ENCODE peak calls at places on chromosomes 7 and 10, in ten cellular contexts. H is esophagus squamous epithelium, Z is ovary, J is adrenal gland, P is transverse colon, N is IMR-90, A is breast epithelium, C is stomach, U is sigmoid colon, V is heart left ventricle. D is an unnamed sample.
A peak's percentile ranks its signal among the peaks of the same experiment; 100 is the strongest.

GRCh38 chr10:67666416-67667043 is 29.5 kb downstream of the CTNNA3 start:
- DNase-seq in H (no peak), Z (no peak), J (no peak), P (no peak), N (peak; percentile 30), A (no peak), C (no peak), U (no peak), V (no peak), D (no peak)

GRCh38 chr10:101875068-101875688 is 31.6 kb upstream of the KCNIP2 start:
- DNase-seq in H (no peak), Z (no peak), J (no peak), P (no peak), N (no peak), A (no peak), C (no peak), U (no peak), V (no peak), D (no peak)

GRCh38 chr7:70655694-70656093 is 476.2 kb upstream of the GALNT17 start:
- DNase-seq in H (no peak), Z (no peak), J (no peak), P (no peak), N (no peak), A (no peak), C (no peak), U (no peak), V (no peak), D (no peak)

GRCh38 chr10:127896590-127896989 is 3.8 kb upstream of the CLRN3 start:
- DNase-seq in H (no peak), Z (no peak), J (no peak), P (no peak), N (no peak), A (no peak), C (no peak), U (no peak), V (no peak), D (no peak)

GRCh38 chr10:128854965-128855364 is 612.1 kb upstream of the MGMT start:
- DNase-seq in H (peak; percentile 5), Z (peak; percentile 86), J (peak; percentile 63), P (peak; percentile 75), N (no peak), A (peak; percentile 75), C (peak; percentile 86), U (peak; percentile 87), V (peak; percentile 89), D (no peak)

GRCh38 chr10:68301790-68302502 is 29.9 kb upstream of the HNRNPH3 start:
- DNase-seq in H (no peak), Z (no peak), J (peak; percentile 20), P (no peak), N (peak; percentile 75), A (no peak), C (no peak), U (no peak), V (no peak), D (peak; percentile 36)

GRCh38 chr10:114783686-114784085 is 37.9 kb upstream of the FHIP2A start:
- DNase-seq in H (no peak), Z (no peak), J (no peak), P (no peak), N (no peak), A (no peak), C (peak; percentile 39), U (no peak), V (no peak), D (no peak)

GRCh38 chr7:68030530-68030929 is 1033.9 kb downstream of the TYW1 start:
- DNase-seq in H (no peak), Z (no peak), J (no peak), P (no peak), N (no peak), A (no peak), C (no peak), U (no peak), V (no peak), D (no peak)

GRCh38 chr7:73700070-73700423 is 16.6 kb downstream of the BUD23 start:
- DNase-seq in H (no peak), Z (no peak), J (no peak), P (no peak), N (no peak), A (no peak), C (no peak), U (no peak), V (no peak), D (no peak)
- TF ChIP-seq POLR2A in H (no peak), Z (no peak), J (no peak), P (no peak), N (no peak), A (no peak), C (no peak), U (no peak), V (no peak), D (no peak)

DNA sequence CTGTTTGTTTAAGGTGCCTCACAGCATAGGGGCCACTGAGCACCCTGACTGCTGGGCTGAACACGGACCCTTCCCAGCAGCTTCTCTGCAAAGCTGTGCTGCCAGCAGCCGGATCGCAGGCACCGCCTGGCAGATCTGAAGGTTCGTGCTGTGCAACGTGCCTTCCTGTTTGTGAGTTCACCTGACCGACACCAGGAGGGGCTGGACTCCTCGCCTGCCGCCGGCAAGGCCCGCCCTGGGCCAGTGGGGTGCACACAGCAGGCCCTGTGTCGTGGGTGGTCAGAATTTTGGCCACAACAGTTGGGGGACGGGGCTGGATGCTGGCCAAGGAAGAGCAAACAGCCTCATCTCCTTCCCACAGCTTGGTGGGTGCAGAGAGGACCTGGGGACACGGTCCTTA is 12.6 kb downstream of the CYP2W1 start:
- DNase-seq in H (no peak), Z (no peak), J (no peak), P (no peak), N (no peak), A (no peak), C (no peak), U (no peak), V (no peak), D (no peak)
- TF ChIP-seq POLR2A in H (no peak), Z (no peak), J (no peak), P (no peak), N (no peak), A (no peak), C (no peak), U (no peak), V (no peak), D (no peak)

GRCh38 chr7:33062782-33063443 is 337 bp upstream of the NT5C3A start:
- DNase-seq in H (peak; percentile 77), Z (peak; percentile 96), J (peak; percentile 94), P (peak; percentile 95), N (peak; percentile 93), A (peak; percentile 90), C (peak; percentile 93), U (peak; percentile 96), V (peak; percentile 94), D (peak; percentile 93)

GRCh38 chr7:33065981-33066380 is 3.4 kb upstream of the NT5C3A start:
- DNase-seq in H (no peak), Z (no peak), J (no peak), P (no peak), N (no peak), A (no peak), C (no peak), U (no peak), V (no peak), D (no peak)

GRCh38 chr7:33061282-33061928 is 1.2 kb downstream of the NT5C3A start:
- DNase-seq in H (no peak), Z (no peak), J (no peak), P (no peak), N (no peak), A (no peak), C (no peak), U (no peak), V (no peak), D (no peak)

GRCh38 chr7:33059635-33060034 is 2.9 kb downstream of the NT5C3A start:
- DNase-seq in H (no peak), Z (no peak), J (no peak), P (no peak), N (no peak), A (no peak), C (no peak), U (no peak), V (no peak), D (no peak)

GRCh38 chr7:33062023-33062781 is at the start of gene NT5C3A:
- DNase-seq in H (no peak), Z (no peak), J (peak; percentile 38), P (peak; percentile 52), N (no peak), A (peak; percentile 52), C (peak; percentile 38), U (peak; percentile 72), V (peak; percentile 32), D (peak; percentile 49)
- TF ChIP-seq POLR2A in H (peak; percentile 79), Z (peak; percentile 44), J (no peak), P (peak; percentile 67), N (peak; percentile 58), A (no peak), C (peak; percentile 9), U (peak; percentile 47), V (peak; percentile 43), D (peak; percentile 91)

GRCh38 chr10:43386549-43386948 is 15.1 kb downstream of the FXYD4 start:
- DNase-seq in H (no peak), Z (peak; percentile 13), J (no peak), P (no peak), N (no peak), A (peak; percentile 12), C (no peak), U (no peak), V (no peak), D (no peak)

GRCh38 chr10:43385412-43386004 is 14.1 kb downstream of the FXYD4 start:
- DNase-seq in H (no peak), Z (no peak), J (no peak), P (no peak), N (no peak), A (no peak), C (no peak), U (peak; percentile 24), V (no peak), D (no peak)

GRCh38 chr10:43386981-43387677 is 15.7 kb downstream of the FXYD4 start:
- DNase-seq in H (no peak), Z (peak; percentile 24), J (no peak), P (no peak), N (no peak), A (peak; percentile 14), C (no peak), U (peak; percentile 60), V (no peak), D (no peak)

GRCh38 chr10:43383204-43383971 is 12.0 kb downstream of the FXYD4 start:
- DNase-seq in H (no peak), Z (peak; percentile 25), J (no peak), P (no peak), N (no peak), A (peak; percentile 9), C (no peak), U (peak; percentile 45), V (no peak), D (no peak)

DNA sequence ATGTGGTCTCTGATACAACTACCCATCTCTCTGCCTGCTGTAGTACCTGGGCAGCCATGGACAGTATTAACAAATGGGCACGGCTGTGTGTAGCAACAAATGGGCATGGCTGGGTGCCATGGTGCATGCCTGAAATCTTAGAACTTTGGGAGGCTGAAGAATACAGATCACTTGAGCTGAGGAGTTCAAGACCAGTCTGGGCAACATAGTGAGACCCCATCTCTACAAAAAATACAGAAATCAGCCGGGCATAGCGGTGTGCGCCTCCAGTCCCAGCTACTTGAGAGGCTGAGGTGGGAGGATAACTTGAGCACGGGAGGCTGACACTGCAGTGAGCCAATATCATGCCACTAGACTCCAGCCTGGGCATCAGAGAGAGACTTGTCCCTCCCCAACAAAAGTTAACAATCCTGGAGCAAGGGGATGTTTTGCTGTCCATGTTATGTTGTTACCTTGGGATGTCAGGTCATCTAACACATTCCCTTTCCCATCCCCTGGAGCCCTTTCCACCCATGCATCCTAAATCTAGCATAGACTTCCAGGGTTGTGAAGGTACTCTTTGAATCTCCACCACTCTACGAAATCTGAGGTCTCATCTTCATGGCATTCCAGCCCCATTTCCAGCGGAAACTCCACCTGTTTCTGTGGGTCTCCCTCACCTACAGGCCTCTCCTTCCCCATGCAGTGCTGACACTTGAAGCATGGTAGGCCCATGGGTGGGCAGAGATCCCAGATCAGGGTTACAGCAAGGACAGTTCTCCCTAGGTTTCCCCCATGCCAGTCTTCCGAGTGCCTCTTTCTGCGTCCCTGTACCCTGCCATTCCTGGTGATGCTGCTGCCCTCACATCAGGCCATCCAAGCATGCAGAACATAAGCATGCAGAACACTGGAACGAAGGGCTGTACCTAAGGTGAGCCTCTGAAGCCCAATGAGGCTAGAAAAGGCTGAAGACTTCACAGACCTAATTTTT is 13.1 kb downstream of the FXYD4 start:
- DNase-seq in H (no peak), Z (peak; percentile 23), J (no peak), P (no peak), N (no peak), A (peak; percentile 44), C (no peak), U (peak; percentile 58), V (no peak), D (no peak)
- TF ChIP-seq POLR2A in H (no peak), Z (no peak), J (no peak), P (no peak), N (no peak), A (no peak), C (no peak), U (no peak), V (no peak), D (no peak)